ENCODE peak calls at places on chromosomes 7 and 10, in seven cellular contexts. S, W, I, F, L, O and B are unnamed samples.

GRCh38 chr10:71860243-71861029 is 9.4 kb upstream of the PSAP start:
- DNase-seq in S (peak; percentile 84), W (peak; percentile 87), I (peak; percentile 99), F (no peak), L (peak; percentile 83), O (peak; percentile 93), B (peak; percentile 96)

GRCh38 chr7:151248191-151249033 is at the start of gene SMARCD3:
- DNase-seq in S (peak; percentile 98), W (peak; percentile 74), I (peak; percentile 16), F (peak; percentile 25), L (peak; percentile 54), O (peak; percentile 89), B (peak; percentile 69)

GRCh38 chr10:108629843-108630242 is 1293.5 kb downstream of the XPNPEP1 start:
- DNase-seq in S (no peak), W (no peak), I (no peak), F (no peak), L (no peak), O (no peak), B (no peak)

GRCh38 chr7:155268211-155268610 is 29.5 kb upstream of the INSIG1 start:
- DNase-seq in S (no peak), W (no peak), I (no peak), F (no peak), L (no peak), O (no peak), B (no peak)

GRCh38 chr10:72087969-72088878 is at the start of gene SPOCK2:
- DNase-seq in S (no peak), W (peak; percentile 61), I (no peak), F (peak; percentile 86), L (peak; percentile 48), O (no peak), B (peak; percentile 27)

GRCh38 chr10:34049887-34050286 is 715.4 kb upstream of the NRP1 start:
- DNase-seq in S (no peak), W (no peak), I (peak; percentile 32), F (no peak), L (no peak), O (no peak), B (no peak)

GRCh38 chr10:79044846-79045245 is 23.9 kb upstream of the ZMIZ1 start:
- DNase-seq in S (no peak), W (peak; percentile 42), I (no peak), F (no peak), L (no peak), O (peak; percentile 51), B (no peak)

GRCh38 chr7:86818903-86819302 is 175.2 kb downstream of the GRM3 start:
- DNase-seq in S (no peak), W (no peak), I (no peak), F (no peak), L (no peak), O (no peak), B (no peak)

GRCh38 chr7:83550100-83550499 is 98.8 kb downstream of the SEMA3E start:
- DNase-seq in S (no peak), W (no peak), I (peak; percentile 27), F (no peak), L (no peak), O (no peak), B (no peak)

GRCh38 chr7:80346704-80347103 is 165.2 kb downstream of the GNAT3 start:
- DNase-seq in S (no peak), W (no peak), I (peak; percentile 96), F (no peak), L (no peak), O (no peak), B (no peak)

GRCh38 chr10:117551322-117552155 is 9.0 kb downstream of the EMX2 start:
- DNase-seq in S (no peak), W (no peak), I (no peak), F (no peak), L (no peak), O (no peak), B (no peak)

GRCh38 chr7:73470208-73470607 is 36.6 kb downstream of the FZD9 start:
- DNase-seq in S (no peak), W (no peak), I (no peak), F (no peak), L (no peak), O (no peak), B (no peak)

GRCh38 chr7:131604841-131605279 is 48.4 kb upstream of the PODXL start:
- DNase-seq in S (no peak), W (no peak), I (peak; percentile 75), F (no peak), L (no peak), O (no peak), B (no peak)

GRCh38 chr7:156751319-156751718 is 110.7 kb downstream of the RNF32 start:
- DNase-seq in S (no peak), W (no peak), I (peak; percentile 75), F (no peak), L (no peak), O (no peak), B (no peak)

GRCh38 chr10:133336131-133337078 is at the start of gene CALY:
- DNase-seq in S (peak; percentile 23), W (peak; percentile 43), I (no peak), F (peak; percentile 92), L (peak; percentile 62), O (no peak), B (peak; percentile 24)

GRCh38 chr7:30166155-30166840 is 31.5 kb downstream of the MTURN start:
- DNase-seq in S (no peak), W (peak; percentile 60), I (peak; percentile 86), F (no peak), L (peak; percentile 38), O (no peak), B (no peak)

GRCh38 chr7:30166841-30167235 is 32.1 kb downstream of the MTURN start:
- DNase-seq in S (peak; percentile 52), W (no peak), I (no peak), F (no peak), L (no peak), O (no peak), B (no peak)

GRCh38 chr7:30164567-30164966 is 29.8 kb downstream of the MTURN start:
- DNase-seq in S (peak; percentile 69), W (no peak), I (peak; percentile 77), F (peak; percentile 20), L (no peak), O (no peak), B (no peak)

GRCh38 chr7:30163231-30163894 is 28.6 kb downstream of the MTURN start:
- DNase-seq in S (peak; percentile 39), W (peak; percentile 68), I (peak; percentile 87), F (no peak), L (no peak), O (no peak), B (no peak)

GRCh38 chr7:30165590-30165989 is 30.8 kb downstream of the MTURN start:
- DNase-seq in S (no peak), W (no peak), I (peak; percentile 42), F (no peak), L (no peak), O (no peak), B (no peak)
- H3K27ac ChIP-seq in S (no peak overlapping the region), W (peak overlapping the region; percentile 34), I (peak overlapping the region; percentile 63), F (no peak overlapping the region), L (peak overlapping the region; percentile 4), O (no peak overlapping the region), B (no peak overlapping the region)

DNA sequence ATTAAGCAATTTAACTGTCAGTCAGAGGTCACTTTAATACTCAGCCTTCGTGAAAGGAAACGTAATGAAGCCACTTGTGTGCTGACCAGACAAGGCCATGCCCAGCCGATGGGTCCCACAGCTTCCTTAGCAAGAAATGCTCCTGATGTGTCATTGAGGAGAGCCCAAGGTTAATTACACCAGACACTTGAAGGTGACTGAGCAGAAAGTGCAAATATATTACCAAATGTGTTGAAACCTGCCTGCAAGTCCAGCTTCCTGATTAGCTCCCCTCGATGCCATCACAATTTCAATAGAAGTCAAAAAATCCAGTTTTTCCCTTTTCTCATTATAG is 151.5 kb upstream of the RSU1 start:
- DNase-seq in S (no peak), W (no peak), I (no peak), F (no peak), L (no peak), O (no peak), B (no peak)
- H3K27ac ChIP-seq in S (no peak overlapping the region), W (peak overlapping the region; percentile 57), I (no peak overlapping the region), F (no peak overlapping the region), L (peak overlapping the region; percentile 65), O (peak overlapping the region; percentile 56), B (no peak overlapping the region)

DNA sequence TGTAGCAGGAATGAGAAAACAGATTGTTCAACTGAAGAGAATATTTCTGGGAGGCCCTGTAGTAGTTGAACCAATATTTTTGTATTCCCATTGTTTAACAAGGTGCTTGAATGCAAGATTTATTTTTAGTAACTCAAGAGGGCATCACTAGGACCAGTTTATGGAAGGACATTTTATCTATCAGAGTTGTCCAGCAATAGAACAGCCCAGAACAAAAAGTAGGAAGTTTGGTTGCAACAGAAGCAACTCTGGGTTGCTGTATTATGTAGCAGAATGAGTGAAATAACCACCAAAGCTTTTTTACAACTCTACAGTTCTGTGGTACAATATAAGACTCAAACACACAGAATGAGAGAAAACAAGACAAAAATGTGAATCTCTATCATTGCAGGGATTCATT is 34.7 kb downstream of the CPED1 start:
- DNase-seq in S (no peak), W (no peak), I (no peak), F (no peak), L (no peak), O (no peak), B (no peak)
- H3K27ac ChIP-seq in S (no peak overlapping the region), W (no peak overlapping the region), I (no peak overlapping the region), F (no peak overlapping the region), L (peak overlapping the region; percentile 63), O (peak overlapping the region; percentile 54), B (peak overlapping the region; percentile 53)

GRCh38 chr7:47478926-47479791 is 102.8 kb downstream of the TNS3 start:
- DNase-seq in S (no peak), W (no peak), I (no peak), F (no peak), L (no peak), O (no peak), B (no peak)

GRCh38 chr7:47478017-47478344 is 103.9 kb downstream of the TNS3 start:
- DNase-seq in S (no peak), W (peak; percentile 79), I (no peak), F (no peak), L (no peak), O (no peak), B (no peak)

GRCh38 chr7:47474937-47475879 is 106.7 kb downstream of the TNS3 start:
- DNase-seq in S (peak; percentile 51), W (peak; percentile 95), I (peak; percentile 95), F (no peak), L (peak; percentile 93), O (peak; percentile 90), B (peak; percentile 92)

GRCh38 chr7:47475880-47476227 is 106.1 kb downstream of the TNS3 start:
- DNase-seq in S (no peak), W (no peak), I (no peak), F (no peak), L (no peak), O (no peak), B (no peak)

GRCh38 chr7:47477191-47478016 is 104.5 kb downstream of the TNS3 start:
- DNase-seq in S (no peak), W (no peak), I (no peak), F (no peak), L (no peak), O (no peak), B (no peak)
- H3K27ac ChIP-seq in S (no peak overlapping the region), W (no peak overlapping the region), I (no peak overlapping the region), F (no peak overlapping the region), L (no peak overlapping the region), O (peak overlapping the region; percentile 27), B (peak overlapping the region; percentile 39)